ENCODE peak calls at places on chromosome 14, in eight cellular contexts. Z, Y, E, F, V, P, A and O are unnamed samples.

GRCh38 chr14:56703947-56704346 is 106.3 kb downstream of the OTX2 start:
- DNase-seq in A (no peak), P (no peak), Z (no peak), F (no peak), Y (no peak), V (no peak), E (no peak), O (no peak)

GRCh38 chr14:61326847-61327246 is 5.5 kb downstream of the PRKCH start:
- DNase-seq in Z (no peak), E (peak), Y (peak), F (peak), V (peak), A (no peak), P (peak), O (no peak)

GRCh38 chr14:93941293-93941910 is 14.3 kb downstream of the FAM181A start:
- DNase-seq in Z (no peak), E (peak), V (no peak), Y (peak), P (no peak), F (peak), A (peak), O (no peak)

GRCh38 chr14:92986254-92987147 is 63.6 kb downstream of the CHGA start:
- DNase-seq in E (peak), A (peak), Z (peak), Y (peak), F (peak), V (peak), P (peak), O (no peak)

GRCh38 chr14:35827678-35828472 is 1.7 kb downstream of the BRMS1L start:
- DNase-seq in A (no peak), Y (no peak), F (no peak), Z (no peak), V (no peak), E (no peak), P (no peak), O (no peak)

GRCh38 chr14:32044454-32044853 is 32.6 kb upstream of the ARHGAP5 start:
- DNase-seq in V (no peak), F (no peak), Y (no peak), Z (no peak), A (no peak), P (no peak), E (no peak), O (no peak)

GRCh38 chr14:61388173-61388975 is 67.0 kb downstream of the PRKCH start:
- DNase-seq in A (peak), Y (peak), V (no peak), P (no peak), Z (no peak), E (no peak), F (peak), O (peak)

GRCh38 chr14:28745176-28745575 is 21.4 kb upstream of the FOXG1 start:
- DNase-seq in Y (no peak), V (no peak), F (no peak), P (no peak), Z (no peak), A (no peak), E (no peak), O (no peak)

DNA sequence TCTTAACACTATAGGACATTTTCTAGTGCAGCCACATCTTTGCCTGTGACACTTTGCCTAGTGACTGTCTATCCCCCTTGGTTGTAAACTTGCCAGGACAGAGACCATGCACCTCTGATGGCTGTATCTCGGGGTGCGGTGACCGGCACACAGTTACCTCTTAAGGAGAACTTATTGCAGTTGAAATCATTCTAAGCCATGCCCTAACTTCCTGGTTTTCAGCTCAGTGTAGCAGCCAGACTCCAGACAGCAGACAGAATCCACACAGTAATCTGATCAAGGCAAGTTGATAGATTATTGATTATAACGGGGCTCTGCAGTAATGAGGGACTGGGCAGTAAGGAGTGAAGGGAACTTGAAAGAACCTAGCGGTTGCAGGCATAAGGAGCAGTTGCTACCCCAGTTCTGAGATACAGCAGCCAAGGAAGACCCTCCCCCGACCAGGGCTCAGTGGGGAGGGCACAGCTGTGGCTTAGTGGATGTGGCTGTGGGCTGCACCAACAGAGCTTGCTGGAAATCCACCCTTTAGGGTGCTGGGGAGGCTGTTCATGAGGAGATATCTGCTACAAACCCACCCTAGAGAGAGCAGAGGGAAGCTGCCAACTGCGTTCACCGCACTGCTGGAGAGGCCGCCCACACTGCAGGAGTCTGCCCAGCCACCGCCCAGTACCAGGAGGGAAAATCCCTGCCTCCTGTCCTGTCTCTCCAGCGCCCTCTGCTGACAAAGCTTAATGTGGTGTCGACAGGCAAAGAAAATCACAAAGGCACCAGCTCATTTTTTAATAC is 58.2 kb upstream of the BEGAIN start:
- DNase-seq in P (peak), Y (peak), E (peak), Z (peak), A (peak), V (peak), F (peak), O (peak)
- TF ChIP-seq CTCF in P (peak), Y (peak), E (peak), Z (peak), A (peak), V (peak), F (peak), O (peak)

GRCh38 chr14:68458840-68459469 is 333.9 kb downstream of the ZFP36L1 start:
- DNase-seq in E (peak), F (peak), Y (peak), A (peak), P (peak), V (no peak), Z (peak), O (no peak)
- H3K4me3 ChIP-seq in E (no peak), F (no peak), Y (no peak), A (no peak), P (no peak), V (no peak), Z (no peak), O (no peak)

GRCh38 chr14:39957290-39957689 is 525.1 kb upstream of the FBXO33 start:
- DNase-seq in V (no peak), E (no peak), A (no peak), Z (no peak), P (no peak), Y (no peak), F (no peak), O (no peak)

GRCh38 chr14:39956372-39956771 is 524.1 kb upstream of the FBXO33 start:
- DNase-seq in E (no peak), P (no peak), V (no peak), Z (peak), F (peak), A (no peak), Y (no peak), O (no peak)

DNA sequence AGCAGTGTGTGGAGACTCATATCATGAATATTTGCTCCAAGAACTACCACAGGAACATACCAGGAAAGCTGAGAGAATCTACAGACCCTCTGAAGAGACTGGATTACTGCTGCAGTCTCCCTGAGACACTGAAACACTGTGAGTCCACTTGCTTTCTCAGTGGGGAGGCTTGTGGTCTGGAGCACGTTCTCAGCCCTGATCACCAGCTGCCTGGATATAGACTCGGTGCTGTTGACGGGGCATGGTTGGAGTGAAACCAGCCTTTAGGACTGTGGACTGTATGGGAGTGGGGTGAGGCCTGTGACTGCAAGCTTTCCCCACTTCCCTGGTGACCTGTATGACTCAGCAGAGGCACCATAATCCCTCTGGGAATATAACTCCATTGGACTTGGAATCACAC is 525.8 kb upstream of the FBXO33 start:
- DNase-seq in E (no peak), P (no peak), F (no peak), V (no peak), Y (no peak), A (no peak), Z (no peak), O (no peak)
- TF ChIP-seq CTCF in E (no peak), P (no peak), F (no peak), V (no peak), Y (no peak), A (no peak), Z (no peak), O (no peak)

GRCh38 chr14:89086060-89086382 is 261.6 kb downstream of the TTC8 start:
- DNase-seq in E (no peak), A (no peak), Y (no peak), F (no peak), V (no peak), Z (no peak), P (no peak), O (no peak)
- H3K4me3 ChIP-seq in E (no peak), A (no peak), Y (no peak), F (no peak), V (no peak), Z (no peak), P (no peak), O (no peak)

GRCh38 chr14:101559624-101560533 is 1.4 kb upstream of the DIO3 start:
- DNase-seq in V (peak), P (no peak), Z (no peak), Y (no peak), E (peak), F (peak), A (no peak), O (no peak)
- TF ChIP-seq CTCF in V (no peak), P (peak), Z (no peak), Y (no peak), E (peak), F (peak), A (peak), O (no peak)

DNA sequence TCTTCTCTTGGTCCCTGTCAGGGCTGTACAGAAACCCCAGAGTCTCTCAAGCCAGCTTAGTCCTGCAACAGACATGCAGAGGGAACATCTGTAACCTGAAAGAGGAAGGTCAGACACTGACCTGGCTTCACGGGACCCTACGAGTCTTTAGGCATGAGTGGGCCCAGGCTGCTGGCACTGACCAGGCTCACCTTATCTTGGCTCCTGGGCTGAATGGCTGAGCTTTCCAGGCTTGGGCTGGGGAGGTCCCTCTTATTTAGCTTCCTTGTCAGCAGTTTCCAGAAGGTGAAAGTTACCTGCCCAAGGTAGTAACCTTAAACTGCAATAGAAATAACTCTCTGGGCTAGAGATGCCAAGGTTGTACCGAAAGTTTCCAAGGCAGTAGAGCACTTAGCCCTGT is 58.4 kb upstream of the FUT8 start:
- DNase-seq in Z (no peak), V (no peak), A (no peak), P (no peak), F (no peak), Y (no peak), E (no peak), O (no peak)
- H3K4me3 ChIP-seq in Z (no peak), V (no peak), A (no peak), P (no peak), F (no peak), Y (no peak), E (no peak), O (no peak)

DNA sequence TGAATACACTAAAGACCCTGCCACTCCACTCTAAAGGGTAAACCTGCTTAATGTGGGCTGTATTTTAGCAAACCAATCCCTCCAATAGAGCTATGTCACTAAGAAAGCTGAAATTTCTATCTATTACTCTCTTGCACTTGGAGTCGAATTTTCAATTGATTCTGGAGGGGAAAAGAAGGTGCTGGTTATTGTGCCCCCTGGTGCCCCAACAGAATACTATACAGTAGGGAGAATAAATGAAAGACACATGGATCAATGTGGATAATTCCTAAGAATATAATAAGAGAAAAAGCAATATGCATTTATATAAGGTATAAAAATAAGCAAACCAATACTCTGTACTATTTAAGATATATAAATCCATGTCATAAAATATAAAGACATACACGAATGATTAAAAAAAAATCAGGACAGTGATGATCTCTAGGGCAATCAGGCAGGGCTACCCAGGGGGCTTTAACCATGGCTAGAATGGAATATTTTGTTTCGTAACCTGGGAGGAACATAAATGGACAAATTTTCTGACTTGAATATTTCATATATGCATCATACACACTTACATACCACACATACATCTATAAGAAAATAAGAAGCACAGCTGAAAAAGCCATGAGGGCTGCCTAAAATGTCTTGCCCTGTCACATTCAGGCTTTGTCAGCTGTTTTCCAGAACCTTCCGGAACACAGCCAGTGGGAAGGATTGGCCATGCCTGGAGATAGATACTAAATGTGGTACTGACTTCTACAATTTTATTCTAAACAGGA is 54.4 kb downstream of the EFCAB11 start:
- DNase-seq in P (no peak), Y (peak), E (no peak), V (no peak), F (peak), Z (no peak), A (peak), O (no peak)
- TF ChIP-seq CTCF in P (peak), Y (peak), E (peak), V (peak), F (peak), Z (peak), A (peak), O (peak)